ENCODE peak calls at places on chromosomes 1 and 21, in six cellular contexts. P is aorta, K is keratinocyte, R is EH, T is kidney, Q is RPMI7951. S is an unnamed sample.

GRCh38 chr1:181768216-181768929 is 285.1 kb downstream of the CACNA1E start:
- DNase-seq in P (no peak), K (peak; percentile 80), R (no peak), T (no peak), Q (no peak), S (no peak)

GRCh38 chr1:206512521-206513180 is 5.3 kb downstream of the RASSF5 start:
- DNase-seq in P (peak; percentile 45), K (no peak), R (no peak), T (no peak), Q (no peak), S (no peak)

GRCh38 chr1:223525957-223526356 is 132.7 kb downstream of the CCDC185 start:
- DNase-seq in P (no peak), K (no peak), R (no peak), T (no peak), Q (no peak), S (no peak)

GRCh38 chr21:44817914-44818635 is at the start of gene SUMO3:
- DNase-seq in P (peak; percentile 83), K (no peak), R (peak; percentile 79), T (peak; percentile 95), Q (peak; percentile 76), S (no peak)

GRCh38 chr1:23951646-23952095 is 8.0 kb upstream of the PNRC2 start:
- DNase-seq in P (no peak), K (peak; percentile 84), R (peak; percentile 98), T (peak; percentile 77), Q (peak; percentile 92), S (no peak)

GRCh38 chr1:39081266-39082139 is 55.4 kb downstream of the NDUFS5 start:
- DNase-seq in P (peak; percentile 60), K (no peak), R (peak; percentile 34), T (no peak), Q (peak; percentile 16), S (no peak)

GRCh38 chr1:10802948-10803715 is 6.7 kb upstream of the CASZ1 start:
- DNase-seq in P (no peak), K (no peak), R (no peak), T (no peak), Q (no peak), S (no peak)

GRCh38 chr1:58165073-58165472 is 381.5 kb downstream of the OMA1 start:
- DNase-seq in P (no peak), K (no peak), R (peak; percentile 0), T (no peak), Q (peak; percentile 46), S (no peak)

GRCh38 chr1:227093309-227093708 is 153.2 kb downstream of the COQ8A start:
- DNase-seq in P (no peak), K (no peak), R (no peak), T (no peak), Q (no peak), S (no peak)

GRCh38 chr1:206856674-206857464 is 8.6 kb upstream of the IL20 start:
- DNase-seq in P (no peak), K (no peak), R (peak; percentile 19), T (no peak), Q (peak; percentile 22), S (no peak)

GRCh38 chr1:180842482-180842881 is 70.2 kb upstream of the KIAA1614 start:
- DNase-seq in P (no peak), K (no peak), R (no peak), T (no peak), Q (no peak), S (no peak)

GRCh38 chr21:43866233-43866632 is 1.2 kb downstream of the AGPAT3 start:
- DNase-seq in P (no peak), K (no peak), R (peak; percentile 69), T (no peak), Q (peak; percentile 48), S (no peak)

GRCh38 chr1:53697671-53698380 is 41.1 kb downstream of the GLIS1 start:
- DNase-seq in P (no peak), K (no peak), R (peak; percentile 75), T (no peak), Q (peak; percentile 71), S (no peak)

GRCh38 chr1:42964032-42964812 is 5.6 kb upstream of the SLC2A1 start:
- DNase-seq in P (peak; percentile 10), K (no peak), R (no peak), T (no peak), Q (no peak), S (no peak)

GRCh38 chr1:29317063-29317915 is 81.0 kb downstream of the PTPRU start:
- DNase-seq in P (no peak), K (no peak), R (no peak), T (no peak), Q (no peak), S (no peak)

S was measured in suprapubic skin.